ENCODE peak calls at places on chromosomes 7 and 10, in ten cellular contexts. Q, Y, S, L, T, W, D, I, A and O are unnamed samples. For H3K27me3 and H3K9me3, the result is how much of the 10 kb centered on the place peaks cover.

GRCh38 chr7:2722591-2722990 is 34.6 kb downstream of the AMZ1 start:
- DNase-seq in A (peak), W (no peak), S (no peak), Q (no peak), L (no peak), I (peak), Y (no peak), D (no peak), T (no peak), O (no peak)

GRCh38 chr7:26574476-26574875 is 282.8 kb downstream of the SNX10 start:
- DNase-seq in A (no peak), Q (peak), W (no peak), T (no peak), Y (no peak), L (no peak), I (no peak), D (no peak), S (no peak), O (no peak)

GRCh38 chr10:9860045-9860444 is 1157.6 kb upstream of the CELF2 start:
- DNase-seq in I (no peak), A (no peak), L (no peak), S (no peak), Y (no peak), D (no peak), W (no peak), T (no peak), Q (no peak), O (no peak)

GRCh38 chr7:3154881-3155494 is 111.3 kb upstream of the CARD11 start:
- DNase-seq in L (peak), Y (no peak), A (peak), Q (peak), W (peak), S (peak), I (peak), D (no peak), T (no peak), O (peak)

GRCh38 chr10:131891196-131891928 is 9.4 kb upstream of the PPP2R2D start:
- DNase-seq in D (no peak), S (no peak), Q (no peak), A (no peak), L (peak), T (no peak), Y (no peak), W (peak), I (no peak), O (no peak)

GRCh38 chr10:128871671-128872231 is 595.3 kb upstream of the MGMT start:
- DNase-seq in D (no peak), W (no peak), T (no peak), Y (no peak), I (no peak), A (no peak), S (no peak), Q (no peak), L (no peak), O (no peak)

GRCh38 chr7:116591202-116592040 is 66.6 kb downstream of the CAV1 start:
- DNase-seq in Q (peak), D (no peak), L (peak), A (no peak), I (no peak), W (peak), S (no peak), Y (no peak), T (no peak), O (no peak)

GRCh38 chr10:91061608-91062007 is 140.7 kb upstream of the ANKRD1 start:
- DNase-seq in Y (no peak), L (peak), I (no peak), W (no peak), D (no peak), A (no peak), Q (no peak), T (no peak), S (no peak), O (no peak)

GRCh38 chr10:110410329-110411046 is 87.2 kb upstream of the DUSP5 start:
- DNase-seq in L (peak), Y (no peak), D (no peak), W (no peak), S (no peak), A (no peak), I (no peak), Q (peak), T (no peak), O (no peak)

GRCh38 chr7:505171-505570 is 14.5 kb downstream of the PDGFA start:
- DNase-seq in L (no peak), I (peak), D (peak), T (no peak), Y (no peak), A (peak), Q (no peak), S (no peak), W (no peak), O (no peak)

GRCh38 chr7:129363-130221 is 62.8 kb upstream of the FAM20C start:
- DNase-seq in S (no peak), A (peak), T (peak), Y (no peak), L (no peak), I (no peak), Q (no peak), D (peak), W (no peak), O (no peak)

GRCh38 chr7:124155400-124156022 is 122.6 kb upstream of the TMEM229A start:
- DNase-seq in T (no peak), I (no peak), Q (peak), Y (no peak), D (no peak), S (no peak), L (peak), A (no peak), W (peak), O (no peak)

GRCh38 chr10:76209135-76209534 is 777.7 kb downstream of the LRMDA start:
- DNase-seq in D (no peak), W (no peak), T (no peak), Q (peak), L (peak), I (no peak), S (no peak), A (no peak), Y (no peak), O (no peak)

GRCh38 chr7:81231203-81231922 is 312.5 kb upstream of the SEMA3C start:
- DNase-seq in D (no peak), W (peak), L (no peak), Q (no peak), Y (no peak), T (no peak), I (no peak), S (no peak), A (no peak), O (no peak)

GRCh38 chr7:12103948-12104347 is 107.1 kb upstream of the TMEM106B start:
- DNase-seq in I (no peak), T (no peak), Y (no peak), S (no peak), A (no peak), D (no peak), W (no peak), L (no peak), Q (peak), O (no peak)

GRCh38 chr7:49773939-49774458 is 561 bp downstream of the VWC2 start:
- DNase-seq in T (peak), I (no peak), W (peak), A (no peak), D (peak), S (no peak), L (no peak), Y (peak), Q (no peak), O (no peak)
- H3K27me3 ChIP-seq in T (under half), I (half or more), W (half or more), A (under half), D (under half), S (under half), L (under half), Y (under half), Q (under half), O (under half)

GRCh38 chr7:21454182-21454581 is 26.3 kb downstream of the SP4 start:
- DNase-seq in Q (no peak), W (no peak), S (no peak), T (no peak), A (no peak), Y (no peak), L (no peak), D (no peak), I (no peak), O (no peak)

GRCh38 chr7:21448974-21449373 is 21.1 kb downstream of the SP4 start:
- DNase-seq in T (no peak), I (no peak), Q (no peak), S (no peak), L (no peak), Y (no peak), D (no peak), W (no peak), A (no peak), O (no peak)

GRCh38 chr7:21450076-21450475 is 22.2 kb downstream of the SP4 start:
- DNase-seq in D (no peak), I (no peak), Q (no peak), A (no peak), Y (no peak), L (no peak), S (no peak), W (no peak), T (no peak), O (no peak)

GRCh38 chr7:21450876-21451275 is 23.0 kb downstream of the SP4 start:
- DNase-seq in L (no peak), T (no peak), A (no peak), D (no peak), Y (no peak), W (no peak), S (no peak), Q (no peak), I (no peak), O (no peak)

DNA sequence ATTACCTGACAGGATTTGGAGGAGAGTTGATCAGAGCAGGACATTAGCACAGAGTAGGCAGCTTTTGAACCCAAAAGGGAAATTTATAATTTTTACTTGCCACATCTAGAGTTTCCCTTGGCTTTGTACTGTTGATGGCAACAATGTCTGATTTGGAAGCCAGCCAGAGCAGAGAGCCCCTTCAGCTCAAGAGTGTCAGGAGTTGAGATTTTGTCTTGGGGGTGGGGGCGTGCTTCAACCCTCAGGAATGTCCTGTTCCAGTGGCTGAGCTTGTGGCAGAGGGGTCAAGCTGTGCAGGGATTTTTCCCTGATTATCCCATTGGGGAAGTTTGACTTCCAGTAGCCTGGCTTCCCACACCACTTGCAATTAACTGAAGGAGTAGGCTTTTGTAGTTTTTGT is 27.0 kb downstream of the SP4 start:
- DNase-seq in L (no peak), Y (no peak), S (no peak), Q (no peak), W (no peak), A (no peak), D (no peak), T (no peak), I (no peak), O (no peak)
- H3K9me3 ChIP-seq in L (under half), Y (under half), S (under half), Q (under half), W (under half), A (under half), D (under half), T (under half), I (under half), O (under half)

DNA sequence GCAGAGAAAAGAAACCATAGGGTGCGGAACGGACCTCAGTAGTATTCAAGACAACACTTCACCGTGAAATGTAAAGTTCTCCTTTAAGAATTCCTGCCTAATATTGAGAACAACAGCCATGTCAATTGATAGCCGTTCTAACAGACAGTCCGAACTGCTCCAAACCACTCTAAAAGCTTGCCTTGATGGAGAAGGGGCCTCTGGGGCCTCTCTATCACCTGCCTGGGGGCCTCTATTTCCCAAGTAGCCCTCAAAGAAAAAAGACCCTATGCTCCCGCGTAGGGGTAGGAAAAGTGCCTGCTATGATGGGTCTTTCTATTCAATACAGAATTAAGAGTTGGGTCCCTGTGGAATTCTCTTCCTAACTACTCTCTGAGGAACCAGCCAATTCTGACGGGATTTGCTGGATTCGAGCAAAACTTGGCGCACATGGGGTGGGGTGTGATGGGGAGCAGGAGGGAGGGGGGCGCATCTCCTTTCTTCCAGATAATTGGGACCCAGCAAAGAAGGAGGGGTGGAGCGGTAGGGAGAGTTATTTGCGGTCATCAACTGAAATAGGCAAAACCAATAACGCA is 8.3 kb upstream of the DLX6 start:
- DNase-seq in I (no peak), D (no peak), S (no peak), Q (no peak), L (no peak), W (no peak), Y (no peak), T (no peak), A (no peak), O (no peak)
- H3K27me3 ChIP-seq in I (half or more), D (under half), S (half or more), Q (under half), L (half or more), W (half or more), Y (under half), T (half or more), A (under half), O (under half)

DNA sequence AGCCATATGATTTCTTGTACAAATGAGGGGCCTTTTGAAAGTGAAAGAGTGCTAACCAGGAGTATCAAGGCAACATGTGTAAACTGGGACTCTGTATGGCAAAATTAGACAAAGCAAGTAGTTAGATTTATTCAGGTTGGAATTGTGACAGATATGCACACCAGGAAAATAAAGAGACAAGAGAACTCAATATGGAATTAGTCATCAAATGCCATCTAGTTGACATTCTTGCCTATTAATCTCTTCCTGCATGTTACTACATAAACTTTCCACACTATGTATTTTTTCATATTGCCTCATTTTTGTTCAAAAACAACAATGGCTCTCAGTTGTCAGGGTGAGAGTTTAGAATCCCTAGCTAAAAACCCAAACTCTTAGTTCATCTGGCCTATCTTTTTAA is 799.0 kb downstream of the NRG3 start:
- DNase-seq in W (no peak), L (no peak), Y (no peak), T (no peak), A (no peak), D (no peak), S (no peak), I (no peak), Q (no peak), O (no peak)
- H3K9me3 ChIP-seq in W (under half), L (under half), Y (under half), T (under half), A (under half), D (under half), S (under half), I (under half), Q (under half), O (under half)

GRCh38 chr10:8063935-8064334 is 9.4 kb downstream of the GATA3 start:
- DNase-seq in Q (no peak), W (no peak), T (no peak), I (no peak), L (no peak), S (no peak), Y (no peak), D (no peak), A (no peak), O (no peak)

GRCh38 chr10:8066797-8067196 is 12.3 kb downstream of the GATA3 start:
- DNase-seq in D (no peak), S (no peak), W (no peak), L (no peak), T (no peak), Q (no peak), A (no peak), I (no peak), Y (no peak), O (no peak)

GRCh38 chr10:8065651-8066050 is 11.2 kb downstream of the GATA3 start:
- DNase-seq in S (no peak), I (no peak), D (no peak), T (no peak), A (no peak), Y (no peak), W (no peak), L (peak), Q (no peak), O (no peak)

GRCh38 chr10:8064436-8064835 is 9.9 kb downstream of the GATA3 start:
- DNase-seq in Y (no peak), I (no peak), A (no peak), Q (no peak), S (no peak), T (no peak), L (no peak), W (no peak), D (no peak), O (no peak)

GRCh38 chr10:8066146-8066545 is 11.7 kb downstream of the GATA3 start:
- DNase-seq in Y (no peak), S (no peak), L (no peak), Q (no peak), W (no peak), A (no peak), T (no peak), D (no peak), I (no peak), O (no peak)
- H3K27me3 ChIP-seq in Y (under half), S (under half), L (under half), Q (under half), W (under half), A (under half), T (under half), D (under half), I (under half), O (under half)